ENCODE peak calls at places on chromosomes 12 and 14, in five cellular contexts. J is EH, X is DMS79 treated with DMSO at 0.1 percent for 48 hours, A is left colon, M is Right ventricle myocardium superior. O is an unnamed sample.

GRCh38 chr14:103512701-103513611 is 9.7 kb downstream of the CKB start:
- DNase-seq in J (peak), X (peak), A (peak), M (no peak), O (no peak)

GRCh38 chr14:68322970-68323620 is 469.8 kb downstream of the ZFP36L1 start:
- DNase-seq in J (no peak), X (no peak), A (no peak), M (no peak), O (no peak)

GRCh38 chr14:55097894-55098560 is 31.0 kb upstream of the LGALS3 start:
- DNase-seq in J (no peak), X (peak), A (peak), M (no peak), O (no peak)

GRCh38 chr14:22623047-22623446 is 21.1 kb downstream of the OR6J1 start:
- DNase-seq in J (no peak), X (no peak), A (no peak), M (no peak), O (no peak)

GRCh38 chr14:59358105-59358504 is 107.1 kb downstream of the GPR135 start:
- DNase-seq in J (peak), X (no peak), A (no peak), M (peak), O (no peak)

GRCh38 chr12:4417471-4417870 is 28.1 kb downstream of the FGF6 start:
- DNase-seq in J (no peak), X (no peak), A (no peak), M (no peak), O (no peak)

GRCh38 chr12:128190614-128191013 is 76.4 kb upstream of the TMEM132C start:
- DNase-seq in J (no peak), X (no peak), A (no peak), M (no peak), O (no peak)

GRCh38 chr14:26636571-26636970 is 38.7 kb upstream of the NOVA1 start:
- DNase-seq in J (no peak), X (peak), A (no peak), M (no peak), O (no peak)

GRCh38 chr12:51773145-51773869 is 75.2 kb downstream of the FIGNL2 start:
- DNase-seq in J (peak), X (no peak), A (no peak), M (no peak), O (no peak)

GRCh38 chr12:49428652-49429549 is 61.6 kb downstream of the SPATS2 start:
- DNase-seq in J (peak), X (no peak), A (no peak), M (no peak), O (no peak)

GRCh38 chr12:102691773-102692555 is 211.6 kb upstream of the IGF1 start:
- DNase-seq in J (no peak), X (no peak), A (no peak), M (no peak), O (no peak)

GRCh38 chr14:23351681-23352505 is 794 bp downstream of the SLC22A17 start:
- DNase-seq in J (no peak), X (peak), A (no peak), M (no peak), O (no peak)

GRCh38 chr14:91496790-91497189 is 13.3 kb downstream of the PPP4R3A start:
- DNase-seq in J (no peak), X (no peak), A (no peak), M (no peak), O (no peak)